ENCODE peak calls at places on chromosomes 4 and X, in eight cellular contexts. J is ovary; I is activated T-cell treated with anti-CD3 and anti-CD28 coated beads, Interleukin-2, amount 50 U/mL, for 72 hours; Y is activated naive CD4-positive, alpha-beta T cell treated with anti-CD3 and anti-CD28 coated beads, Interleukin-2, amount 50 U/mL, for 72 hours; S is cardiac muscle cell; N is right atrium auricular region; T is right lobe of liver; Z is choroid plexus epithelial cell. Q is an unnamed sample.

GRCh38 chr4:173414456-173414855 is 15.5 kb upstream of the SCRG1 start:
- DNase-seq in S (no peak), T (no peak), N (no peak), Y (no peak), I (no peak), J (no peak), Z (no peak), Q (no peak)

GRCh38 chrX:107894038-107894437 is 68.4 kb downstream of the MID2 start:
- DNase-seq in I (peak), J (no peak), Z (peak), T (no peak), S (peak), Y (peak), N (no peak), Q (no peak)

GRCh38 chr4:114082348-114082747 is 102.9 kb upstream of the ARSJ start:
- DNase-seq in Z (no peak), Y (no peak), T (no peak), I (no peak), J (no peak), S (no peak), N (no peak), Q (no peak)

GRCh38 chr4:139835006-139835405 is 169.4 kb downstream of the MGST2 start:
- DNase-seq in S (no peak), I (no peak), Y (no peak), Z (no peak), T (no peak), J (no peak), N (no peak), Q (no peak)

GRCh38 chrX:13816899-13817298 is at the start of gene GPM6B:
- DNase-seq in Z (no peak), I (no peak), T (no peak), Y (no peak), J (no peak), S (no peak), N (no peak), Q (no peak)

GRCh38 chr4:142901166-142901662 is 55.1 kb upstream of the INPP4B start:
- DNase-seq in I (no peak), S (peak), Y (no peak), J (no peak), T (no peak), Z (peak), N (no peak), Q (no peak)

GRCh38 chr4:185738038-185738552 is 73.9 kb downstream of the SORBS2 start:
- DNase-seq in Z (peak), N (no peak), T (no peak), S (no peak), Y (no peak), I (no peak), J (peak), Q (peak)

GRCh38 chr4:122762966-122763716 is 30.6 kb downstream of the BBS12 start:
- DNase-seq in I (no peak), S (no peak), Y (no peak), T (no peak), Z (no peak), N (no peak), J (no peak), Q (no peak)

GRCh38 chr4:182339246-182339645 is 96.0 kb downstream of the TENM3 start:
- DNase-seq in J (no peak), Z (no peak), Y (no peak), I (no peak), N (no peak), S (no peak), T (no peak), Q (no peak)

GRCh38 chr4:86935833-86936721 is 1.3 kb downstream of the AFF1 start:
- DNase-seq in I (peak), Y (peak), N (peak), S (peak), Z (peak), J (peak), T (peak), Q (peak)

GRCh38 chr4:176443117-176443516 is 123.4 kb downstream of the SPCS3 start:
- DNase-seq in J (no peak), S (no peak), T (no peak), Z (peak), N (no peak), I (no peak), Y (no peak), Q (no peak)

GRCh38 chr4:156805696-156806095 is 165.9 kb downstream of the PDGFC start:
- DNase-seq in Z (peak), I (no peak), N (no peak), S (no peak), J (no peak), T (no peak), Y (no peak), Q (no peak)

GRCh38 chr4:121370729-121371325 is 10.0 kb downstream of the QRFPR start:
- DNase-seq in Z (peak), N (peak), Y (peak), J (peak), S (peak), I (peak), T (no peak), Q (no peak)

GRCh38 chr4:89363156-89363555 is 55.6 kb upstream of the GPRIN3 start:
- DNase-seq in Y (no peak), S (no peak), N (no peak), J (no peak), I (no peak), T (no peak), Z (no peak), Q (no peak)

GRCh38 chrX:80808854-80809493 is 703 bp downstream of the BRWD3 start:
- DNase-seq in Z (peak), J (peak), Y (peak), I (peak), N (no peak), S (peak), T (no peak), Q (no peak)

GRCh38 chr4:182863501-182863900 is 53.7 kb downstream of the DCTD start:
- DNase-seq in Z (no peak), I (no peak), T (no peak), S (no peak), J (no peak), Y (no peak), N (no peak), Q (no peak)

GRCh38 chr4:1047106-1047975 is 35.9 kb downstream of the FGFRL1 start:
- DNase-seq in I (no peak), S (no peak), J (peak), Z (peak), N (no peak), T (peak), Y (no peak), Q (no peak)

GRCh38 chr4:53598901-53599300 is 7.6 kb upstream of the LNX1 start:
- DNase-seq in N (no peak), Y (no peak), J (no peak), S (no peak), T (no peak), I (no peak), Z (no peak), Q (peak)

GRCh38 chr4:86919824-86920223 is 15.0 kb upstream of the AFF1 start:
- DNase-seq in I (no peak), J (no peak), S (no peak), Z (peak), T (no peak), Y (no peak), N (no peak), Q (no peak)

GRCh38 chrX:17359500-17359899 is 15.5 kb upstream of the NHS start:
- DNase-seq in J (no peak), I (no peak), N (no peak), S (no peak), Z (peak), Y (no peak), T (no peak), Q (no peak)

GRCh38 chr4:137543198-137543597 is 10.9 kb upstream of the PCDH18 start:
- DNase-seq in T (no peak), J (no peak), N (no peak), I (no peak), S (no peak), Y (no peak), Z (no peak), Q (no peak)

GRCh38 chrX:7372843-7373525 is 225.0 kb upstream of the PUDP start:
- DNase-seq in J (no peak), Z (peak), N (no peak), Y (no peak), T (no peak), S (no peak), I (no peak), Q (no peak)

GRCh38 chr4:78954048-78954666 is 14.9 kb upstream of the PAQR3 start:
- DNase-seq in I (no peak), Y (no peak), J (no peak), Z (peak), N (no peak), S (peak), T (no peak), Q (no peak)

GRCh38 chrX:23783569-23784486 is 855 bp downstream of the SAT1 start:
- DNase-seq in N (no peak), I (peak), J (no peak), Y (no peak), Z (peak), S (no peak), T (no peak), Q (no peak)

GRCh38 chrX:98380106-98380505 is 1496.4 kb downstream of the RPA4 start:
- DNase-seq in S (no peak), I (no peak), Z (no peak), Y (no peak), J (no peak), N (no peak), T (no peak), Q (no peak)

GRCh38 chr4:62548108-62548524 is 1348.0 kb downstream of the ADGRL3 start:
- DNase-seq in T (no peak), I (no peak), S (no peak), Z (no peak), J (no peak), Y (no peak), N (peak), Q (no peak)

GRCh38 chr4:144582975-144583374 is 63.0 kb upstream of the HHIP start:
- DNase-seq in Y (no peak), N (no peak), S (no peak), J (no peak), Z (peak), T (no peak), I (no peak), Q (no peak)

GRCh38 chrX:16320765-16321355 is 153.6 kb downstream of the MAGEB17 start:
- DNase-seq in S (no peak), Z (peak), N (no peak), T (no peak), I (no peak), Y (no peak), J (no peak), Q (no peak)

GRCh38 chrX:49995021-49995731 is 72.8 kb downstream of the CLCN5 start:
- DNase-seq in Y (no peak), S (peak), J (no peak), T (no peak), I (no peak), N (no peak), Z (peak), Q (no peak)

GRCh38 chr4:143700420-143701352 is at the start of gene FREM3:
- DNase-seq in Y (peak), S (peak), I (peak), J (no peak), T (peak), Z (no peak), N (no peak), Q (no peak)